ENCODE peak calls at places on chromosomes 7 and 10, in eight cellular contexts. One of them, this sample, is unnamed.

GRCh38 chr7:12942599-12942998 is 255.2 kb downstream of the ARL4A start:
- DNase-seq in H9: no peak
- DNase-seq in osteocyte: no peak
- DNase-seq in activated T-cell treated with anti-CD3 and anti-CD28 coated beads for 48 hours: no peak
- DNase-seq in BJ: no peak
- DNase-seq in activated CD8-positive, alpha-beta memory T cell treated with anti-CD3 and anti-CD28 coated beads for 48 hours: no peak
- DNase-seq in naive thymus-derived CD8-positive, alpha-beta T cell: no peak
- DNase-seq in stimulated activated CD4-positive, alpha-beta T cell treated with anti-CD3 and anti-CD28 coated beads, Interleukin-2, amount 100 ng/mL, for 48 hours: no peak
- DNase-seq in this sample: peak

GRCh38 chr7:155811895-155812761 is at the start of gene SHH:
- DNase-seq in activated CD8-positive, alpha-beta memory T cell treated with anti-CD3 and anti-CD28 coated beads for 48 hours: no peak
- DNase-seq in osteocyte: no peak
- DNase-seq in H9: no peak
- DNase-seq in activated T-cell treated with anti-CD3 and anti-CD28 coated beads for 48 hours: no peak
- DNase-seq in stimulated activated CD4-positive, alpha-beta T cell treated with anti-CD3 and anti-CD28 coated beads, Interleukin-2, amount 100 ng/mL, for 48 hours: no peak
- DNase-seq in BJ: no peak
- DNase-seq in naive thymus-derived CD8-positive, alpha-beta T cell: no peak
- DNase-seq in this sample: no peak

GRCh38 chr7:157579425-157579824 is 242.6 kb downstream of the DNAJB6 start:
- DNase-seq in H9: no peak
- DNase-seq in BJ: no peak
- DNase-seq in stimulated activated CD4-positive, alpha-beta T cell treated with anti-CD3 and anti-CD28 coated beads, Interleukin-2, amount 100 ng/mL, for 48 hours: no peak
- DNase-seq in activated CD8-positive, alpha-beta memory T cell treated with anti-CD3 and anti-CD28 coated beads for 48 hours: no peak
- DNase-seq in osteocyte: no peak
- DNase-seq in naive thymus-derived CD8-positive, alpha-beta T cell: no peak
- DNase-seq in activated T-cell treated with anti-CD3 and anti-CD28 coated beads for 48 hours: no peak
- DNase-seq in this sample: no peak

GRCh38 chr10:123784636-123785035 is 107.0 kb downstream of the CPXM2 start:
- DNase-seq in H9: no peak
- DNase-seq in naive thymus-derived CD8-positive, alpha-beta T cell: no peak
- DNase-seq in activated CD8-positive, alpha-beta memory T cell treated with anti-CD3 and anti-CD28 coated beads for 48 hours: no peak
- DNase-seq in BJ: no peak
- DNase-seq in activated T-cell treated with anti-CD3 and anti-CD28 coated beads for 48 hours: no peak
- DNase-seq in stimulated activated CD4-positive, alpha-beta T cell treated with anti-CD3 and anti-CD28 coated beads, Interleukin-2, amount 100 ng/mL, for 48 hours: no peak
- DNase-seq in osteocyte: no peak
- DNase-seq in this sample: no peak

GRCh38 chr7:44213872-44214595 is 13.3 kb downstream of the YKT6 start:
- DNase-seq in naive thymus-derived CD8-positive, alpha-beta T cell: no peak
- DNase-seq in osteocyte: no peak
- DNase-seq in stimulated activated CD4-positive, alpha-beta T cell treated with anti-CD3 and anti-CD28 coated beads, Interleukin-2, amount 100 ng/mL, for 48 hours: no peak
- DNase-seq in activated CD8-positive, alpha-beta memory T cell treated with anti-CD3 and anti-CD28 coated beads for 48 hours: no peak
- DNase-seq in activated T-cell treated with anti-CD3 and anti-CD28 coated beads for 48 hours: no peak
- DNase-seq in H9: peak
- DNase-seq in BJ: no peak
- DNase-seq in this sample: peak

GRCh38 chr10:7302393-7303054 is 108.3 kb downstream of the SFMBT2 start:
- DNase-seq in naive thymus-derived CD8-positive, alpha-beta T cell: no peak
- DNase-seq in osteocyte: no peak
- DNase-seq in H9: no peak
- DNase-seq in stimulated activated CD4-positive, alpha-beta T cell treated with anti-CD3 and anti-CD28 coated beads, Interleukin-2, amount 100 ng/mL, for 48 hours: no peak
- DNase-seq in activated T-cell treated with anti-CD3 and anti-CD28 coated beads for 48 hours: no peak
- DNase-seq in activated CD8-positive, alpha-beta memory T cell treated with anti-CD3 and anti-CD28 coated beads for 48 hours: no peak
- DNase-seq in BJ: no peak
- DNase-seq in this sample: peak

GRCh38 chr10:90862908-90863514 is 5.2 kb upstream of the HTR7 start:
- DNase-seq in naive thymus-derived CD8-positive, alpha-beta T cell: no peak
- DNase-seq in activated T-cell treated with anti-CD3 and anti-CD28 coated beads for 48 hours: no peak
- DNase-seq in H9: no peak
- DNase-seq in BJ: no peak
- DNase-seq in activated CD8-positive, alpha-beta memory T cell treated with anti-CD3 and anti-CD28 coated beads for 48 hours: no peak
- DNase-seq in osteocyte: no peak
- DNase-seq in stimulated activated CD4-positive, alpha-beta T cell treated with anti-CD3 and anti-CD28 coated beads, Interleukin-2, amount 100 ng/mL, for 48 hours: no peak
- DNase-seq in this sample: peak

GRCh38 chr10:73159038-73159648 is 8.7 kb downstream of the ECD start:
- DNase-seq in naive thymus-derived CD8-positive, alpha-beta T cell: peak
- DNase-seq in activated T-cell treated with anti-CD3 and anti-CD28 coated beads for 48 hours: peak
- DNase-seq in stimulated activated CD4-positive, alpha-beta T cell treated with anti-CD3 and anti-CD28 coated beads, Interleukin-2, amount 100 ng/mL, for 48 hours: peak
- DNase-seq in osteocyte: no peak
- DNase-seq in H9: peak
- DNase-seq in activated CD8-positive, alpha-beta memory T cell treated with anti-CD3 and anti-CD28 coated beads for 48 hours: no peak
- DNase-seq in BJ: no peak
- DNase-seq in this sample: peak

GRCh38 chr7:2735744-2736143 is 47.7 kb downstream of the AMZ1 start:
- DNase-seq in activated CD8-positive, alpha-beta memory T cell treated with anti-CD3 and anti-CD28 coated beads for 48 hours: no peak
- DNase-seq in activated T-cell treated with anti-CD3 and anti-CD28 coated beads for 48 hours: no peak
- DNase-seq in osteocyte: peak
- DNase-seq in BJ: no peak
- DNase-seq in stimulated activated CD4-positive, alpha-beta T cell treated with anti-CD3 and anti-CD28 coated beads, Interleukin-2, amount 100 ng/mL, for 48 hours: no peak
- DNase-seq in naive thymus-derived CD8-positive, alpha-beta T cell: no peak
- DNase-seq in H9: no peak
- DNase-seq in this sample: no peak

GRCh38 chr7:47501406-47501805 is 80.5 kb downstream of the TNS3 start:
- DNase-seq in H9: no peak
- DNase-seq in activated T-cell treated with anti-CD3 and anti-CD28 coated beads for 48 hours: no peak
- DNase-seq in naive thymus-derived CD8-positive, alpha-beta T cell: no peak
- DNase-seq in stimulated activated CD4-positive, alpha-beta T cell treated with anti-CD3 and anti-CD28 coated beads, Interleukin-2, amount 100 ng/mL, for 48 hours: no peak
- DNase-seq in osteocyte: no peak
- DNase-seq in activated CD8-positive, alpha-beta memory T cell treated with anti-CD3 and anti-CD28 coated beads for 48 hours: no peak
- DNase-seq in BJ: peak
- DNase-seq in this sample: no peak

GRCh38 chr10:118840071-118840775 is 85.5 kb upstream of the CACUL1 start:
- DNase-seq in stimulated activated CD4-positive, alpha-beta T cell treated with anti-CD3 and anti-CD28 coated beads, Interleukin-2, amount 100 ng/mL, for 48 hours: peak
- DNase-seq in osteocyte: peak
- DNase-seq in BJ: no peak
- DNase-seq in H9: no peak
- DNase-seq in naive thymus-derived CD8-positive, alpha-beta T cell: no peak
- DNase-seq in activated CD8-positive, alpha-beta memory T cell treated with anti-CD3 and anti-CD28 coated beads for 48 hours: peak
- DNase-seq in activated T-cell treated with anti-CD3 and anti-CD28 coated beads for 48 hours: peak
- DNase-seq in this sample: peak

GRCh38 chr7:36406156-36406555 is 16.5 kb downstream of the ANLN start:
- DNase-seq in naive thymus-derived CD8-positive, alpha-beta T cell: no peak
- DNase-seq in BJ: no peak
- DNase-seq in activated CD8-positive, alpha-beta memory T cell treated with anti-CD3 and anti-CD28 coated beads for 48 hours: no peak
- DNase-seq in stimulated activated CD4-positive, alpha-beta T cell treated with anti-CD3 and anti-CD28 coated beads, Interleukin-2, amount 100 ng/mL, for 48 hours: no peak
- DNase-seq in osteocyte: no peak
- DNase-seq in H9: peak
- DNase-seq in activated T-cell treated with anti-CD3 and anti-CD28 coated beads for 48 hours: no peak
- DNase-seq in this sample: no peak

GRCh38 chr10:106078796-106079576 is 1085.5 kb downstream of the SORCS1 start:
- DNase-seq in activated T-cell treated with anti-CD3 and anti-CD28 coated beads for 48 hours: no peak
- DNase-seq in naive thymus-derived CD8-positive, alpha-beta T cell: no peak
- DNase-seq in activated CD8-positive, alpha-beta memory T cell treated with anti-CD3 and anti-CD28 coated beads for 48 hours: no peak
- DNase-seq in osteocyte: no peak
- DNase-seq in H9: no peak
- DNase-seq in BJ: no peak
- DNase-seq in stimulated activated CD4-positive, alpha-beta T cell treated with anti-CD3 and anti-CD28 coated beads, Interleukin-2, amount 100 ng/mL, for 48 hours: no peak
- DNase-seq in this sample: peak

GRCh38 chr10:5343561-5343960 is 21.2 kb upstream of the UCN3 start:
- DNase-seq in stimulated activated CD4-positive, alpha-beta T cell treated with anti-CD3 and anti-CD28 coated beads, Interleukin-2, amount 100 ng/mL, for 48 hours: no peak
- DNase-seq in H9: no peak
- DNase-seq in activated CD8-positive, alpha-beta memory T cell treated with anti-CD3 and anti-CD28 coated beads for 48 hours: no peak
- DNase-seq in BJ: no peak
- DNase-seq in activated T-cell treated with anti-CD3 and anti-CD28 coated beads for 48 hours: no peak
- DNase-seq in osteocyte: no peak
- DNase-seq in naive thymus-derived CD8-positive, alpha-beta T cell: no peak
- DNase-seq in this sample: no peak

GRCh38 chr10:19412531-19412930 is 363.9 kb downstream of the MALRD1 start:
- DNase-seq in H9: no peak
- DNase-seq in BJ: no peak
- DNase-seq in stimulated activated CD4-positive, alpha-beta T cell treated with anti-CD3 and anti-CD28 coated beads, Interleukin-2, amount 100 ng/mL, for 48 hours: no peak
- DNase-seq in activated T-cell treated with anti-CD3 and anti-CD28 coated beads for 48 hours: no peak
- DNase-seq in osteocyte: no peak
- DNase-seq in naive thymus-derived CD8-positive, alpha-beta T cell: no peak
- DNase-seq in activated CD8-positive, alpha-beta memory T cell treated with anti-CD3 and anti-CD28 coated beads for 48 hours: no peak
- DNase-seq in this sample: peak

GRCh38 chr10:99232357-99232999 is 3.2 kb downstream of the HPSE2 start:
- DNase-seq in naive thymus-derived CD8-positive, alpha-beta T cell: no peak
- DNase-seq in stimulated activated CD4-positive, alpha-beta T cell treated with anti-CD3 and anti-CD28 coated beads, Interleukin-2, amount 100 ng/mL, for 48 hours: no peak
- DNase-seq in activated CD8-positive, alpha-beta memory T cell treated with anti-CD3 and anti-CD28 coated beads for 48 hours: no peak
- DNase-seq in H9: peak
- DNase-seq in activated T-cell treated with anti-CD3 and anti-CD28 coated beads for 48 hours: no peak
- DNase-seq in osteocyte: no peak
- DNase-seq in BJ: no peak
- DNase-seq in this sample: no peak

GRCh38 chr10:77006836-77007511 is 630.6 kb downstream of the KCNMA1 start:
- DNase-seq in H9: no peak
- DNase-seq in activated CD8-positive, alpha-beta memory T cell treated with anti-CD3 and anti-CD28 coated beads for 48 hours: no peak
- DNase-seq in naive thymus-derived CD8-positive, alpha-beta T cell: no peak
- DNase-seq in osteocyte: no peak
- DNase-seq in activated T-cell treated with anti-CD3 and anti-CD28 coated beads for 48 hours: no peak
- DNase-seq in BJ: no peak
- DNase-seq in stimulated activated CD4-positive, alpha-beta T cell treated with anti-CD3 and anti-CD28 coated beads, Interleukin-2, amount 100 ng/mL, for 48 hours: no peak
- DNase-seq in this sample: peak

GRCh38 chr10:92547676-92548075 is 26.2 kb downstream of the IDE start:
- DNase-seq in activated T-cell treated with anti-CD3 and anti-CD28 coated beads for 48 hours: no peak
- DNase-seq in stimulated activated CD4-positive, alpha-beta T cell treated with anti-CD3 and anti-CD28 coated beads, Interleukin-2, amount 100 ng/mL, for 48 hours: no peak
- DNase-seq in BJ: no peak
- DNase-seq in H9: no peak
- DNase-seq in osteocyte: no peak
- DNase-seq in naive thymus-derived CD8-positive, alpha-beta T cell: no peak
- DNase-seq in activated CD8-positive, alpha-beta memory T cell treated with anti-CD3 and anti-CD28 coated beads for 48 hours: no peak
- DNase-seq in this sample: no peak

GRCh38 chr7:145147865-145148264 is 312.0 kb upstream of the TPK1 start:
- DNase-seq in osteocyte: no peak
- DNase-seq in BJ: no peak
- DNase-seq in activated T-cell treated with anti-CD3 and anti-CD28 coated beads for 48 hours: no peak
- DNase-seq in activated CD8-positive, alpha-beta memory T cell treated with anti-CD3 and anti-CD28 coated beads for 48 hours: no peak
- DNase-seq in naive thymus-derived CD8-positive, alpha-beta T cell: no peak
- DNase-seq in stimulated activated CD4-positive, alpha-beta T cell treated with anti-CD3 and anti-CD28 coated beads, Interleukin-2, amount 100 ng/mL, for 48 hours: no peak
- DNase-seq in H9: no peak
- DNase-seq in this sample: no peak

GRCh38 chr7:26625286-26625685 is 239.1 kb downstream of the SKAP2 start:
- DNase-seq in naive thymus-derived CD8-positive, alpha-beta T cell: no peak
- DNase-seq in BJ: no peak
- DNase-seq in H9: no peak
- DNase-seq in activated CD8-positive, alpha-beta memory T cell treated with anti-CD3 and anti-CD28 coated beads for 48 hours: no peak
- DNase-seq in activated T-cell treated with anti-CD3 and anti-CD28 coated beads for 48 hours: no peak
- DNase-seq in osteocyte: peak
- DNase-seq in stimulated activated CD4-positive, alpha-beta T cell treated with anti-CD3 and anti-CD28 coated beads, Interleukin-2, amount 100 ng/mL, for 48 hours: no peak
- DNase-seq in this sample: no peak

GRCh38 chr10:119149723-119150122 is 15.8 kb downstream of the SFXN4 start:
- DNase-seq in osteocyte: no peak
- DNase-seq in activated T-cell treated with anti-CD3 and anti-CD28 coated beads for 48 hours: no peak
- DNase-seq in BJ: no peak
- DNase-seq in stimulated activated CD4-positive, alpha-beta T cell treated with anti-CD3 and anti-CD28 coated beads, Interleukin-2, amount 100 ng/mL, for 48 hours: no peak
- DNase-seq in naive thymus-derived CD8-positive, alpha-beta T cell: no peak
- DNase-seq in H9: no peak
- DNase-seq in activated CD8-positive, alpha-beta memory T cell treated with anti-CD3 and anti-CD28 coated beads for 48 hours: no peak
- DNase-seq in this sample: no peak

GRCh38 chr7:28354601-28355062 is 57.7 kb upstream of the CREB5 start:
- DNase-seq in osteocyte: no peak
- DNase-seq in naive thymus-derived CD8-positive, alpha-beta T cell: no peak
- DNase-seq in activated T-cell treated with anti-CD3 and anti-CD28 coated beads for 48 hours: no peak
- DNase-seq in stimulated activated CD4-positive, alpha-beta T cell treated with anti-CD3 and anti-CD28 coated beads, Interleukin-2, amount 100 ng/mL, for 48 hours: no peak
- DNase-seq in H9: no peak
- DNase-seq in BJ: peak
- DNase-seq in activated CD8-positive, alpha-beta memory T cell treated with anti-CD3 and anti-CD28 coated beads for 48 hours: no peak
- DNase-seq in this sample: peak

GRCh38 chr10:76040107-76040829 is 608.8 kb downstream of the LRMDA start:
- DNase-seq in H9: no peak
- DNase-seq in osteocyte: no peak
- DNase-seq in naive thymus-derived CD8-positive, alpha-beta T cell: no peak
- DNase-seq in stimulated activated CD4-positive, alpha-beta T cell treated with anti-CD3 and anti-CD28 coated beads, Interleukin-2, amount 100 ng/mL, for 48 hours: no peak
- DNase-seq in activated CD8-positive, alpha-beta memory T cell treated with anti-CD3 and anti-CD28 coated beads for 48 hours: no peak
- DNase-seq in BJ: no peak
- DNase-seq in activated T-cell treated with anti-CD3 and anti-CD28 coated beads for 48 hours: no peak
- DNase-seq in this sample: no peak

GRCh38 chr10:370222-370825 is 235.1 kb downstream of the ZMYND11 start:
- DNase-seq in stimulated activated CD4-positive, alpha-beta T cell treated with anti-CD3 and anti-CD28 coated beads, Interleukin-2, amount 100 ng/mL, for 48 hours: no peak
- DNase-seq in naive thymus-derived CD8-positive, alpha-beta T cell: no peak
- DNase-seq in osteocyte: no peak
- DNase-seq in activated CD8-positive, alpha-beta memory T cell treated with anti-CD3 and anti-CD28 coated beads for 48 hours: no peak
- DNase-seq in activated T-cell treated with anti-CD3 and anti-CD28 coated beads for 48 hours: no peak
- DNase-seq in BJ: no peak
- DNase-seq in H9: no peak
- DNase-seq in this sample: peak

GRCh38 chr10:71070741-71071140 is 141.6 kb upstream of the UNC5B start:
- DNase-seq in stimulated activated CD4-positive, alpha-beta T cell treated with anti-CD3 and anti-CD28 coated beads, Interleukin-2, amount 100 ng/mL, for 48 hours: no peak
- DNase-seq in osteocyte: no peak
- DNase-seq in activated CD8-positive, alpha-beta memory T cell treated with anti-CD3 and anti-CD28 coated beads for 48 hours: no peak
- DNase-seq in BJ: no peak
- DNase-seq in activated T-cell treated with anti-CD3 and anti-CD28 coated beads for 48 hours: no peak
- DNase-seq in naive thymus-derived CD8-positive, alpha-beta T cell: no peak
- DNase-seq in H9: no peak
- DNase-seq in this sample: no peak

GRCh38 chr7:26280097-26280496 is 11.6 kb upstream of the SNX10 start:
- DNase-seq in naive thymus-derived CD8-positive, alpha-beta T cell: no peak
- DNase-seq in stimulated activated CD4-positive, alpha-beta T cell treated with anti-CD3 and anti-CD28 coated beads, Interleukin-2, amount 100 ng/mL, for 48 hours: no peak
- DNase-seq in H9: no peak
- DNase-seq in activated T-cell treated with anti-CD3 and anti-CD28 coated beads for 48 hours: no peak
- DNase-seq in osteocyte: no peak
- DNase-seq in activated CD8-positive, alpha-beta memory T cell treated with anti-CD3 and anti-CD28 coated beads for 48 hours: no peak
- DNase-seq in BJ: no peak
- DNase-seq in this sample: no peak

GRCh38 chr10:8416192-8416701 is 361.8 kb downstream of the GATA3 start:
- DNase-seq in H9: no peak
- DNase-seq in osteocyte: no peak
- DNase-seq in activated CD8-positive, alpha-beta memory T cell treated with anti-CD3 and anti-CD28 coated beads for 48 hours: no peak
- DNase-seq in activated T-cell treated with anti-CD3 and anti-CD28 coated beads for 48 hours: no peak
- DNase-seq in BJ: no peak
- DNase-seq in stimulated activated CD4-positive, alpha-beta T cell treated with anti-CD3 and anti-CD28 coated beads, Interleukin-2, amount 100 ng/mL, for 48 hours: no peak
- DNase-seq in naive thymus-derived CD8-positive, alpha-beta T cell: no peak
- DNase-seq in this sample: no peak

GRCh38 chr10:71737356-71738172 is 18.0 kb upstream of the C10orf105 start:
- DNase-seq in osteocyte: no peak
- DNase-seq in BJ: peak
- DNase-seq in H9: no peak
- DNase-seq in stimulated activated CD4-positive, alpha-beta T cell treated with anti-CD3 and anti-CD28 coated beads, Interleukin-2, amount 100 ng/mL, for 48 hours: no peak
- DNase-seq in activated CD8-positive, alpha-beta memory T cell treated with anti-CD3 and anti-CD28 coated beads for 48 hours: no peak
- DNase-seq in naive thymus-derived CD8-positive, alpha-beta T cell: no peak
- DNase-seq in activated T-cell treated with anti-CD3 and anti-CD28 coated beads for 48 hours: no peak
- DNase-seq in this sample: no peak

GRCh38 chr10:112782176-112782907 is 167.7 kb upstream of the TCF7L2 start:
- DNase-seq in stimulated activated CD4-positive, alpha-beta T cell treated with anti-CD3 and anti-CD28 coated beads, Interleukin-2, amount 100 ng/mL, for 48 hours: no peak
- DNase-seq in activated CD8-positive, alpha-beta memory T cell treated with anti-CD3 and anti-CD28 coated beads for 48 hours: no peak
- DNase-seq in activated T-cell treated with anti-CD3 and anti-CD28 coated beads for 48 hours: no peak
- DNase-seq in naive thymus-derived CD8-positive, alpha-beta T cell: no peak
- DNase-seq in BJ: no peak
- DNase-seq in osteocyte: peak
- DNase-seq in H9: no peak
- DNase-seq in this sample: no peak

GRCh38 chr7:108239501-108240225 is 109.5 kb upstream of the LAMB4 start:
- DNase-seq in stimulated activated CD4-positive, alpha-beta T cell treated with anti-CD3 and anti-CD28 coated beads, Interleukin-2, amount 100 ng/mL, for 48 hours: no peak
- DNase-seq in BJ: no peak
- DNase-seq in H9: no peak
- DNase-seq in naive thymus-derived CD8-positive, alpha-beta T cell: no peak
- DNase-seq in activated T-cell treated with anti-CD3 and anti-CD28 coated beads for 48 hours: no peak
- DNase-seq in activated CD8-positive, alpha-beta memory T cell treated with anti-CD3 and anti-CD28 coated beads for 48 hours: no peak
- DNase-seq in osteocyte: no peak
- DNase-seq in this sample: no peak

GRCh38 chr10:123958221-123958620 is 66.6 kb upstream of the CPXM2 start:
- DNase-seq in stimulated activated CD4-positive, alpha-beta T cell treated with anti-CD3 and anti-CD28 coated beads, Interleukin-2, amount 100 ng/mL, for 48 hours: no peak
- DNase-seq in osteocyte: peak
- DNase-seq in activated T-cell treated with anti-CD3 and anti-CD28 coated beads for 48 hours: no peak
- DNase-seq in H9: no peak
- DNase-seq in naive thymus-derived CD8-positive, alpha-beta T cell: no peak
- DNase-seq in BJ: no peak
- DNase-seq in activated CD8-positive, alpha-beta memory T cell treated with anti-CD3 and anti-CD28 coated beads for 48 hours: no peak
- DNase-seq in this sample: no peak

GRCh38 chr7:77409005-77409738 is 7.0 kb downstream of the GSAP start:
- DNase-seq in BJ: no peak
- DNase-seq in activated CD8-positive, alpha-beta memory T cell treated with anti-CD3 and anti-CD28 coated beads for 48 hours: no peak
- DNase-seq in stimulated activated CD4-positive, alpha-beta T cell treated with anti-CD3 and anti-CD28 coated beads, Interleukin-2, amount 100 ng/mL, for 48 hours: no peak
- DNase-seq in activated T-cell treated with anti-CD3 and anti-CD28 coated beads for 48 hours: no peak
- DNase-seq in H9: no peak
- DNase-seq in osteocyte: no peak
- DNase-seq in naive thymus-derived CD8-positive, alpha-beta T cell: no peak
- DNase-seq in this sample: peak

GRCh38 chr7:74002474-74003017 is 25.4 kb upstream of the ELN start:
- DNase-seq in naive thymus-derived CD8-positive, alpha-beta T cell: peak
- DNase-seq in BJ: peak
- DNase-seq in activated T-cell treated with anti-CD3 and anti-CD28 coated beads for 48 hours: peak
- DNase-seq in osteocyte: no peak
- DNase-seq in H9: no peak
- DNase-seq in stimulated activated CD4-positive, alpha-beta T cell treated with anti-CD3 and anti-CD28 coated beads, Interleukin-2, amount 100 ng/mL, for 48 hours: no peak
- DNase-seq in activated CD8-positive, alpha-beta memory T cell treated with anti-CD3 and anti-CD28 coated beads for 48 hours: peak
- DNase-seq in this sample: peak

GRCh38 chr10:79349072-79349491 is 1.8 kb downstream of the PPIF start:
- DNase-seq in activated CD8-positive, alpha-beta memory T cell treated with anti-CD3 and anti-CD28 coated beads for 48 hours: no peak
- DNase-seq in stimulated activated CD4-positive, alpha-beta T cell treated with anti-CD3 and anti-CD28 coated beads, Interleukin-2, amount 100 ng/mL, for 48 hours: no peak
- DNase-seq in osteocyte: peak
- DNase-seq in BJ: no peak
- DNase-seq in H9: peak
- DNase-seq in activated T-cell treated with anti-CD3 and anti-CD28 coated beads for 48 hours: no peak
- DNase-seq in naive thymus-derived CD8-positive, alpha-beta T cell: no peak
- DNase-seq in this sample: no peak

This sample was measured in PC-3.